ENCODE peak calls at places on chromosomes 2 and 18, in six cellular contexts. One of them, this sample, is unnamed.

GRCh38 chr2:15800489-15801329 is 139.6 kb upstream of the MYCN start:
- DNase-seq in lower leg skin: no peak
- DNase-seq in dorsolateral prefrontal cortex: peak
- DNase-seq in AG09319: no peak
- DNase-seq in GM12878: no peak
- DNase-seq in WTC11: peak
- DNase-seq in this sample: no peak

GRCh38 chr18:63882333-63883141 is 5.0 kb upstream of the SERPINB2 start:
- DNase-seq in lower leg skin: no peak
- DNase-seq in dorsolateral prefrontal cortex: no peak
- DNase-seq in AG09319: no peak
- DNase-seq in GM12878: no peak
- DNase-seq in WTC11: no peak
- DNase-seq in this sample: peak

GRCh38 chr2:63052411-63053234 is 2.0 kb downstream of the OTX1 start:
- DNase-seq in lower leg skin: no peak
- DNase-seq in dorsolateral prefrontal cortex: no peak
- DNase-seq in AG09319: no peak
- DNase-seq in GM12878: no peak
- DNase-seq in WTC11: peak
- DNase-seq in this sample: no peak

GRCh38 chr2:105934467-105934866 is 189.8 kb downstream of the NCK2 start:
- DNase-seq in lower leg skin: no peak
- DNase-seq in dorsolateral prefrontal cortex: no peak
- DNase-seq in AG09319: no peak
- DNase-seq in GM12878: no peak
- DNase-seq in WTC11: no peak
- DNase-seq in this sample: no peak

GRCh38 chr2:23620841-23621341 is 235.9 kb downstream of the KLHL29 start:
- DNase-seq in lower leg skin: no peak
- DNase-seq in dorsolateral prefrontal cortex: no peak
- DNase-seq in AG09319: no peak
- DNase-seq in GM12878: no peak
- DNase-seq in WTC11: no peak
- DNase-seq in this sample: peak

GRCh38 chr2:171187177-171187576 is 26.5 kb upstream of the TLK1 start:
- DNase-seq in lower leg skin: no peak
- DNase-seq in dorsolateral prefrontal cortex: no peak
- DNase-seq in AG09319: no peak
- DNase-seq in GM12878: no peak
- DNase-seq in WTC11: no peak
- DNase-seq in this sample: no peak

GRCh38 chr2:241804326-241805276 is 4.4 kb upstream of the NEU4 start:
- DNase-seq in lower leg skin: peak
- DNase-seq in dorsolateral prefrontal cortex: peak
- DNase-seq in AG09319: no peak
- DNase-seq in GM12878: no peak
- DNase-seq in WTC11: no peak
- DNase-seq in this sample: no peak

GRCh38 chr2:224220581-224221255 is 181.2 kb downstream of the FAM124B start:
- DNase-seq in lower leg skin: no peak
- DNase-seq in dorsolateral prefrontal cortex: no peak
- DNase-seq in AG09319: no peak
- DNase-seq in GM12878: no peak
- DNase-seq in WTC11: no peak
- DNase-seq in this sample: no peak

GRCh38 chr2:62254424-62255266 is 58.7 kb downstream of the B3GNT2 start:
- DNase-seq in lower leg skin: no peak
- DNase-seq in dorsolateral prefrontal cortex: no peak
- DNase-seq in AG09319: no peak
- DNase-seq in GM12878: no peak
- DNase-seq in WTC11: no peak
- DNase-seq in this sample: no peak

GRCh38 chr2:118737690-118738089 is 109.8 kb downstream of the EN1 start:
- DNase-seq in lower leg skin: peak
- DNase-seq in dorsolateral prefrontal cortex: no peak
- DNase-seq in AG09319: no peak
- DNase-seq in GM12878: no peak
- DNase-seq in WTC11: no peak
- DNase-seq in this sample: no peak

GRCh38 chr2:20577495-20578235 is 73.2 kb downstream of the HS1BP3 start:
- DNase-seq in lower leg skin: no peak
- DNase-seq in dorsolateral prefrontal cortex: no peak
- DNase-seq in AG09319: peak
- DNase-seq in GM12878: no peak
- DNase-seq in WTC11: no peak
- DNase-seq in this sample: no peak

GRCh38 chr2:26020214-26020613 is 13.7 kb upstream of the RAB10 start:
- DNase-seq in lower leg skin: no peak
- DNase-seq in dorsolateral prefrontal cortex: no peak
- DNase-seq in AG09319: no peak
- DNase-seq in GM12878: no peak
- DNase-seq in WTC11: no peak
- DNase-seq in this sample: no peak

GRCh38 chr2:32865399-32866068 is 81.2 kb upstream of the LTBP1 start:
- DNase-seq in lower leg skin: no peak
- DNase-seq in dorsolateral prefrontal cortex: no peak
- DNase-seq in AG09319: peak
- DNase-seq in GM12878: no peak
- DNase-seq in WTC11: no peak
- DNase-seq in this sample: peak

GRCh38 chr2:149885468-149885867 is 297.9 kb upstream of the MMADHC start:
- DNase-seq in lower leg skin: no peak
- DNase-seq in dorsolateral prefrontal cortex: no peak
- DNase-seq in AG09319: no peak
- DNase-seq in GM12878: no peak
- DNase-seq in WTC11: no peak
- DNase-seq in this sample: no peak

GRCh38 chr2:103734911-103735310 is 973.1 kb downstream of the TMEM182 start:
- DNase-seq in lower leg skin: no peak
- DNase-seq in dorsolateral prefrontal cortex: no peak
- DNase-seq in AG09319: no peak
- DNase-seq in GM12878: no peak
- DNase-seq in WTC11: peak
- DNase-seq in this sample: no peak

GRCh38 chr18:61898576-61899205 is 5.9 kb upstream of the RNF152 start:
- DNase-seq in lower leg skin: no peak
- DNase-seq in dorsolateral prefrontal cortex: no peak
- DNase-seq in AG09319: no peak
- DNase-seq in GM12878: no peak
- DNase-seq in WTC11: no peak
- DNase-seq in this sample: no peak

DNA sequence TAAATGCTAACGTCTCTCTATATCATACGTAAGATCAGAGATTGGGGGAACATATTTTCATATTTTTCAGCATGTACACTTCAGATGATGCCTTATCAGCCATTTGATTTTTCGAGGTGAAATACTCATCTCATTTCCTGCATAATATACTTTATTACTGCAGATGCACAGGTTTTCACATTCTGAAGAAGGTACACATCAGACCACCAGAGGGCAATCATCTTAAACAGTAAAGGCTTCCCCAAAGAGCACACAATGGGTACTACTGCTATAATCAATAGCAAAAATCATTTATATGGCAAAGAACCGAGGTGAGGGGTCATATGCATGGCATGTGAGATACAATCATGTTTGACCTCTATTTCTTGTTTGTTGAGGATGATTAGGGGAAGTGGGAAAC is 118.9 kb downstream of the EPB41L3 start:
- DNase-seq in lower leg skin: no peak
- DNase-seq in dorsolateral prefrontal cortex: no peak
- DNase-seq in AG09319: no peak
- DNase-seq in GM12878: no peak
- DNase-seq in WTC11: no peak
- DNase-seq in this sample: no peak
- TF ChIP-seq CTCF in lower leg skin: no peak
- TF ChIP-seq CTCF in dorsolateral prefrontal cortex: peak
- TF ChIP-seq CTCF in AG09319: peak
- TF ChIP-seq CTCF in GM12878: peak
- TF ChIP-seq CTCF in WTC11: peak
- TF ChIP-seq CTCF in this sample: peak

DNA sequence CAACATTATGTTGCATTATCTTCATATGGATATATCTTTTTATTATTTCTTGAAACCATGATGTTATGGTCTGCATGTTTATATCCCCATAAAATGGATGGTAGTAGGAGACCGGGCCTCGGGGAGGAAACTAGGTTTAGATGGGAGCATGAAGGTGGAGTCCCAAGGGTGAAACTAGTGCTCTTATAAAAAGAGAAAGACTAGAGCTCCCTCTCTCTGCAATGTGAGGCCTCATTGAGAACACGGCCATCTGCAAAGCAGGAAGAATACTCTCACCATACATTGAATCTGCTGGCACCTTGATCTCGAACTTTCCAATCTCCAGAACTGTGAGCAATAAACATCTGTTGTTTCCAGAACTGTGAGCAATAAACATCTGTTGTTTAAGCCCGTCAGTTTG is 64.0 kb downstream of the NXPH2 start:
- DNase-seq in lower leg skin: no peak
- DNase-seq in dorsolateral prefrontal cortex: no peak
- DNase-seq in AG09319: no peak
- DNase-seq in GM12878: no peak
- DNase-seq in WTC11: no peak
- DNase-seq in this sample: no peak
- TF ChIP-seq CTCF in lower leg skin: no peak
- TF ChIP-seq CTCF in dorsolateral prefrontal cortex: no peak
- TF ChIP-seq CTCF in AG09319: no peak
- TF ChIP-seq CTCF in GM12878: peak
- TF ChIP-seq CTCF in WTC11: no peak
- TF ChIP-seq CTCF in this sample: no peak

DNA sequence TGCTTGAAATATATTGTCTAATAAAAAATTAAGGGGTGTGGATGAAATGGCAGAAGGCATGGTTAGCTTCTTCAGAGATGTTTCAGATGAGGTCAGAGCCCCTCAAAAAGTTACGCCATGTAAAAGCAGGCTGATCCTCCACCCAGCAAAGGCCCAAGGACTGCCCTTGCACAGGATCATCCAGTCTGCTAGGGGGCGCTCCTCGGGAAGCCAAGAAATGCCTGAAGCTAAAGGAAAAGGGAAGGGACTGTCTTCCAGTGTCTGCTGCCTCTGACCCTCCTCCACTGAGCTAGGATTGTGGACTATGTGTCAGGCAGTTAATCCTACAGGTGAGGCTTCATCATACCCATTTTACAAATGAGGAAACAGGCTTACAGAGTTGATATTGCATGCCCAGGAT is 33.8 kb upstream of the TEX51 start:
- DNase-seq in lower leg skin: peak
- DNase-seq in dorsolateral prefrontal cortex: no peak
- DNase-seq in AG09319: no peak
- DNase-seq in GM12878: no peak
- DNase-seq in WTC11: peak
- DNase-seq in this sample: no peak
- TF ChIP-seq CTCF in lower leg skin: no peak
- TF ChIP-seq CTCF in dorsolateral prefrontal cortex: no peak
- TF ChIP-seq CTCF in AG09319: peak
- TF ChIP-seq CTCF in GM12878: peak
- TF ChIP-seq CTCF in WTC11: no peak
- TF ChIP-seq CTCF in this sample: no peak

GRCh38 chr18:48492880-48493279 is 46.0 kb upstream of the CTIF start:
- DNase-seq in lower leg skin: no peak
- DNase-seq in dorsolateral prefrontal cortex: no peak
- DNase-seq in AG09319: no peak
- DNase-seq in GM12878: no peak
- DNase-seq in WTC11: no peak
- DNase-seq in this sample: no peak
- TF ChIP-seq CTCF in lower leg skin: no peak
- TF ChIP-seq CTCF in dorsolateral prefrontal cortex: no peak
- TF ChIP-seq CTCF in AG09319: no peak
- TF ChIP-seq CTCF in GM12878: no peak
- TF ChIP-seq CTCF in WTC11: no peak
- TF ChIP-seq CTCF in this sample: no peak

DNA sequence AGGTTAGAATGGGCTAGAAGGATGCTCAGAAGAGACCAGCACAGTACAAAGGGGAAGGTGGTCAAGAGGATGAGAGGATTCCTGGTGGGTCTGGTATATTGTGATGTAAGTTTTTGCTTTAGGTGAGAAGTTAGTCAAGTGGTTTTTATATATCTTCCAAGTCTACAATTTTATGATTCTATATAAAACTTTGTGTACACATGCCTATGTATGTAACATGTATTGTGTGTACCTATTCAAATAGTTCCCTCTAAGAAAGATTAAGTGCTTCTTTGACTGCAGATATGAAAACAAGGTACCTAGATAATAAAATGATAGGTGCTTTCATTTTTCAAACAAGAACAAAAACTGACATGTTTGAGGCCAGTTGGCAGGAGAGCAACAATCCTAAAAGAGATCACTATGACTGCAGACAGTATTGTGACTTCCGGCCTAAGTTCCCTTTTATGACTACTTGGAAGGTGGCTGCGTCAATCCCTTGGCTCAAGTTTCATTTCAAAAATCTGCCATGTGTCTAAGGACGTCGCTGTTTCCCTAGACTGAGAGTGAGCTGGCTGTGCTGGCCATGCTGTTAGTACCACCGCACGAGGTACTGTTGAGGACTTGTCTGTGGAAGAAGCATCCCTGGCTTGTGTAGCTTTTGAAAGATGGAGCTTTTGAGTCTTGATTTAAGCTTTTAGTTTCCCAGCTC is 123.1 kb downstream of the PRPF40A start:
- DNase-seq in lower leg skin: no peak
- DNase-seq in dorsolateral prefrontal cortex: no peak
- DNase-seq in AG09319: no peak
- DNase-seq in GM12878: no peak
- DNase-seq in WTC11: no peak
- DNase-seq in this sample: no peak
- TF ChIP-seq CTCF in lower leg skin: no peak
- TF ChIP-seq CTCF in dorsolateral prefrontal cortex: no peak
- TF ChIP-seq CTCF in AG09319: no peak
- TF ChIP-seq CTCF in GM12878: no peak
- TF ChIP-seq CTCF in WTC11: no peak
- TF ChIP-seq CTCF in this sample: no peak

GRCh38 chr2:38163006-38163405 is 87.1 kb upstream of the CYP1B1 start:
- DNase-seq in lower leg skin: no peak
- DNase-seq in dorsolateral prefrontal cortex: no peak
- DNase-seq in AG09319: no peak
- DNase-seq in GM12878: no peak
- DNase-seq in WTC11: no peak
- DNase-seq in this sample: no peak
- TF ChIP-seq CTCF in lower leg skin: no peak
- TF ChIP-seq CTCF in dorsolateral prefrontal cortex: no peak
- TF ChIP-seq CTCF in AG09319: no peak
- TF ChIP-seq CTCF in GM12878: peak
- TF ChIP-seq CTCF in WTC11: no peak
- TF ChIP-seq CTCF in this sample: no peak

GRCh38 chr2:232584238-232584637 is 33.7 kb downstream of the EIF4E2 start:
- DNase-seq in lower leg skin: no peak
- DNase-seq in dorsolateral prefrontal cortex: no peak
- DNase-seq in AG09319: no peak
- DNase-seq in GM12878: no peak
- DNase-seq in WTC11: no peak
- DNase-seq in this sample: no peak
- TF ChIP-seq CTCF in lower leg skin: no peak
- TF ChIP-seq CTCF in dorsolateral prefrontal cortex: no peak
- TF ChIP-seq CTCF in AG09319: no peak
- TF ChIP-seq CTCF in GM12878: no peak
- TF ChIP-seq CTCF in WTC11: no peak
- TF ChIP-seq CTCF in this sample: no peak

GRCh38 chr2:183093857-183094657 is 15.5 kb downstream of the DUSP19 start:
- DNase-seq in lower leg skin: no peak
- DNase-seq in dorsolateral prefrontal cortex: no peak
- DNase-seq in AG09319: no peak
- DNase-seq in GM12878: peak
- DNase-seq in WTC11: no peak
- DNase-seq in this sample: no peak
- TF ChIP-seq CTCF in lower leg skin: no peak
- TF ChIP-seq CTCF in dorsolateral prefrontal cortex: no peak
- TF ChIP-seq CTCF in AG09319: peak
- TF ChIP-seq CTCF in GM12878: peak
- TF ChIP-seq CTCF in WTC11: no peak
- TF ChIP-seq CTCF in this sample: no peak